ENCODE peak calls at places on chromosomes 13 and 19, in seven cellular contexts. L is astrocyte; Y is neural progenitor cell; P is spleen; J is stomach; B is CD4-positive, alpha-beta memory T cell; M is fibroblast of lung. D is an unnamed sample.
A peak's percentile ranks its signal among the peaks of the same experiment; 100 is the strongest.

GRCh38 chr13:50353651-50354415 is 338.6 kb downstream of the KCNRG start:
- DNase-seq in L (peak; percentile 68), Y (no peak), P (no peak), J (no peak), B (no peak), M (peak; percentile 75), D (peak; percentile 93)

GRCh38 chr19:55283548-55284393 is at the start of gene BRSK1:
- DNase-seq in L (peak; percentile 30), Y (peak; percentile 92), P (no peak), J (peak; percentile 35), B (peak; percentile 43), M (peak; percentile 62), D (no peak)

GRCh38 chr13:81872581-81872980 is 1531.7 kb upstream of the SPRY2 start:
- DNase-seq in L (no peak), Y (peak; percentile 33), P (no peak), J (no peak), B (no peak), M (no peak), D (peak; percentile 32)

GRCh38 chr19:48755787-48756674 is 707 bp downstream of the FGF21 start:
- DNase-seq in L (no peak), Y (no peak), P (no peak), J (no peak), B (no peak), M (no peak), D (no peak)

GRCh38 chr19:42074513-42075363 is 1.2 kb upstream of the ZNF574 start:
- DNase-seq in L (no peak), Y (no peak), P (peak; percentile 83), J (no peak), B (no peak), M (no peak), D (no peak)

GRCh38 chr13:98099627-98100026 is 43.3 kb upstream of the FARP1 start:
- DNase-seq in L (no peak), Y (no peak), P (no peak), J (no peak), B (no peak), M (no peak), D (no peak)

GRCh38 chr13:21208755-21209154 is 32.3 kb downstream of the MRPL57 start:
- DNase-seq in L (no peak), Y (no peak), P (no peak), J (no peak), B (no peak), M (no peak), D (no peak)

GRCh38 chr13:58907347-58907746 is 1256.4 kb downstream of the DIAPH3 start:
- DNase-seq in L (no peak), Y (no peak), P (no peak), J (no peak), B (no peak), M (no peak), D (no peak)

GRCh38 chr13:66402071-66402470 is 828.1 kb downstream of the PCDH9 start:
- DNase-seq in L (no peak), Y (no peak), P (no peak), J (no peak), B (no peak), M (peak; percentile 10), D (no peak)

GRCh38 chr13:75223981-75224742 is 257.8 kb downstream of the TBC1D4 start:
- DNase-seq in L (no peak), Y (no peak), P (no peak), J (no peak), B (no peak), M (no peak), D (peak; percentile 81)

GRCh38 chr13:26011996-26012688 is 39.7 kb downstream of the SHISA2 start:
- DNase-seq in L (no peak), Y (no peak), P (peak; percentile 82), J (no peak), B (peak; percentile 55), M (peak; percentile 38), D (no peak)

GRCh38 chr19:53879145-53880037 is 2.6 kb upstream of the PRKCG start:
- DNase-seq in L (peak; percentile 66), Y (peak; percentile 99), P (peak; percentile 96), J (peak; percentile 90), B (peak; percentile 74), M (peak; percentile 82), D (peak; percentile 64)

GRCh38 chr19:1700733-1701663 is 48.6 kb upstream of the TCF3 start:
- DNase-seq in L (no peak), Y (no peak), P (no peak), J (no peak), B (no peak), M (no peak), D (no peak)

GRCh38 chr19:15330801-15331418 is 1.4 kb downstream of the BRD4 start:
- DNase-seq in L (peak; percentile 82), Y (peak; percentile 56), P (no peak), J (no peak), B (no peak), M (peak; percentile 86), D (peak; percentile 85)

GRCh38 chr13:102555914-102556553 is 40.8 kb upstream of the TPP2 start:
- DNase-seq in L (peak; percentile 10), Y (peak; percentile 39), P (no peak), J (no peak), B (peak; percentile 40), M (peak; percentile 21), D (peak; percentile 68)

GRCh38 chr19:16027528-16027927 is 48.8 kb upstream of the TPM4 start:
- DNase-seq in L (no peak), Y (no peak), P (no peak), J (no peak), B (no peak), M (no peak), D (no peak)

GRCh38 chr13:113398963-113399754 is 35.2 kb upstream of the GRTP1 start:
- DNase-seq in L (peak; percentile 59), Y (peak; percentile 61), P (no peak), J (no peak), B (no peak), M (peak; percentile 72), D (no peak)

GRCh38 chr13:112638157-112638750 is 50.3 kb upstream of the TUBGCP3 start:
- DNase-seq in L (no peak), Y (no peak), P (peak; percentile 54), J (no peak), B (no peak), M (no peak), D (no peak)

GRCh38 chr13:43057653-43058317 is 34.4 kb downstream of the DNAJC15 start:
- DNase-seq in L (peak; percentile 55), Y (peak; percentile 35), P (no peak), J (no peak), B (peak; percentile 67), M (peak; percentile 58), D (no peak)

GRCh38 chr19:45121827-45122345 is 28.9 kb downstream of the PPP1R37 start:
- DNase-seq in L (no peak), Y (no peak), P (no peak), J (no peak), B (no peak), M (no peak), D (no peak)

GRCh38 chr19:5804516-5805464 is at the start of gene NRTN:
- DNase-seq in L (no peak), Y (peak; percentile 84), P (peak; percentile 82), J (peak; percentile 69), B (peak; percentile 42), M (no peak), D (no peak)

GRCh38 chr13:86559915-86560314 is 760.7 kb upstream of the SLITRK6 start:
- DNase-seq in L (no peak), Y (no peak), P (no peak), J (no peak), B (no peak), M (peak; percentile 2), D (peak; percentile 16)

GRCh38 chr13:27126877-27127276 is 44.7 kb downstream of the USP12 start:
- DNase-seq in L (no peak), Y (no peak), P (no peak), J (no peak), B (no peak), M (no peak), D (no peak)

GRCh38 chr19:43229315-43229714 is 23.9 kb upstream of the PSG4 start:
- DNase-seq in L (peak; percentile 12), Y (no peak), P (no peak), J (no peak), B (no peak), M (peak; percentile 11), D (peak; percentile 20)

GRCh38 chr13:109369357-109370052 is 416.9 kb downstream of the IRS2 start:
- DNase-seq in L (no peak), Y (no peak), P (no peak), J (no peak), B (no peak), M (no peak), D (no peak)

GRCh38 chr19:14089412-14089661 is 1.2 kb downstream of the SAMD1 start:
- DNase-seq in L (peak; percentile 29), Y (peak; percentile 59), P (no peak), J (no peak), B (no peak), M (peak; percentile 36), D (no peak)
- H3K4me3 ChIP-seq in L (peak overlapping the region; percentile 44), Y (peak overlapping the region; percentile 70), P (peak overlapping the region; percentile 90), J (peak overlapping the region; percentile 93), B (no peak overlapping the region), M (peak overlapping the region; percentile 60), D (peak overlapping the region; percentile 54)

GRCh38 chr19:19078801-19079200 is 15.0 kb downstream of the SLC25A42 start:
- DNase-seq in L (no peak), Y (no peak), P (no peak), J (no peak), B (no peak), M (no peak), D (no peak)
- H3K27me3 ChIP-seq in L (no peaks in the 10 kb centered on the region), Y (no peaks in the 10 kb centered on the region), P (no peaks in the 10 kb centered on the region), J (no peaks in the 10 kb centered on the region), B (no peaks in the 10 kb centered on the region), M (no peaks in the 10 kb centered on the region), D (no peaks in the 10 kb centered on the region)

DNA sequence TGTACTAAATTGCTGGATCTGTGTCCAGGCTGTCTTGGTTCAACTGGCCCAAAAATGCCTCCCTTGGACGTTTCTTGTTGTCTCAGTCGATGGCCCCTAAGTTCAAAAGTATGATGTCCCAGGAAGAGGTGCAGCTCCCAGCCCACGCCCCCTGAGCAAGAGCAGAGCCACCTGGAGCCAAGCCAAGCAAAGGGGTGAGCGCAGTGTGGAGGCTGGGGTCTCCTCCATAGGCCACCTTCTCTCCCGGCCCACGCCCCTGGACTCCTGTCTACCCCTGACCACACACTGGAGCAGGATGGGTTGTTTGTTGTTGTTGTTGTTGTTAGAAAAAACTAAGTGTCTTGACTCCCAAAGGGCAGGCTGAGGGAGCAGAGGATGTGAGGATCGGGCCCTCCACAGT is 26.0 kb upstream of the NPAS1 start:
- DNase-seq in L (no peak), Y (no peak), P (no peak), J (no peak), B (no peak), M (no peak), D (no peak)
- H3K36me3 ChIP-seq in L (peaks cover 10% of the 10 kb centered on the region), Y (peaks cover 4% of the 10 kb centered on the region), P (peaks cover 31% of the 10 kb centered on the region), J (peaks cover 40% of the 10 kb centered on the region), B (peaks cover 49% of the 10 kb centered on the region), M (peaks cover 25% of the 10 kb centered on the region), D (peaks cover 44% of the 10 kb centered on the region)

DNA sequence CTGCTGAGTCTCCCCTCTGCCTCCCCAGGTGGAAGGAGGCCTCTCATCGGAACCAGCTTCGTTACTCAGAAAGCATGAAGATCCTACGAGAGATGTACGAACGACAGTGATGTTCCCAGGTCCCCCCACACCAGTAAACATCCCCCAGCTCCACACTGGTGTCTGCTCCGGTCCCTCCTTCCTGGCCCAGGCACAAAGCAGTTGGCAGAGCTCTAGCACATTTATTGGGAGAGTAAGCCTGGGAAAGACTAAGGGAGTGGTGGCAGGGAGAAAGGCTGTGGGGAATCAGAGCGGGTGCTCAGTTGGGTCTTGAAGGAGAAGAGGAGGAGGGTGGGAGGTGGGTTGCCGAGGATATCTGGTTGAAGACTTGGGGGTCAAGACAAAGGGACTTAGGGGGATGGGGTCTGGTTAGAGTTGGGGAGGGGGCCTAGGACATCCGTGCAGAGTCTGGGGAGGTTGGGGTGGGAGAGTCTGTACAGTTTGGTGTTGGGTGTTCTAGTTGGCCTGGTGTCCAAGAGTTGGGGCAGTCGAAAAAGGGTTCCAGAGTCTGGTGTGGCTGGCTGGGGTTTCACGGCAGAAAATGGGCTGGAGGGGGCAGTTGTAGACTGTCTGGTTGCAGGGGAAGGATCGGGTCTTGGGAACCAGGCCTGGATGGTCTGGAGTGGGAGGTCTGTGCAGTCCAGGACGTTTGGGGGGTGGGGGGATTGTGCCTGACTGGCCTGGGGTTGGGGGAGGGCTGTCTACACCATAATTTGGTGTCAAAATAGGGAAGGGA is 2.3 kb downstream of the HSPB6 start:
- DNase-seq in L (no peak), Y (no peak), P (no peak), J (no peak), B (no peak), M (no peak), D (no peak)
- H3K4me3 ChIP-seq in L (no peak overlapping the region), Y (no peak overlapping the region), P (no peak overlapping the region), J (peak overlapping the region; percentile 88), B (no peak overlapping the region), M (peak overlapping the region; percentile 49), D (no peak overlapping the region)